ENCODE peak calls at places on chromosome 3, in four cellular contexts. H is Right ventricle myocardium superior, N is memory B cell, F is iPS-NIHi11. P is an unnamed sample.

GRCh38 chr3:114623420-114624046 is 329.7 kb downstream of the TIGIT start:
- DNase-seq in F (no peak), N (no peak), H (no peak), P (no peak)

GRCh38 chr3:117226932-117227331 is 517.4 kb downstream of the TUSC7 start:
- DNase-seq in F (no peak), H (no peak), N (no peak), P (no peak)

GRCh38 chr3:127104586-127104985 is 88.3 kb upstream of the PRR23E start:
- DNase-seq in N (no peak), F (no peak), H (no peak), P (no peak)

GRCh38 chr3:94525039-94525438 is 462.2 kb downstream of the NSUN3 start:
- DNase-seq in N (no peak), F (no peak), H (peak), P (no peak)

GRCh38 chr3:193620650-193621049 is 27.6 kb downstream of the OPA1 start:
- DNase-seq in H (no peak), N (no peak), F (no peak), P (no peak)

GRCh38 chr3:47664519-47664918 is 85.9 kb upstream of the CSPG5 start:
- DNase-seq in F (peak), H (no peak), N (no peak), P (no peak)

GRCh38 chr3:13192471-13193213 is 119.4 kb upstream of the IQSEC1 start:
- DNase-seq in N (no peak), F (peak), H (no peak), P (no peak)

GRCh38 chr3:194308635-194309213 is 42.4 kb downstream of the CPN2 start:
- DNase-seq in N (no peak), H (no peak), F (no peak), P (no peak)

GRCh38 chr3:163490119-163490518 is 1588.2 kb downstream of the SI start:
- DNase-seq in N (no peak), F (peak), H (no peak), P (peak)

GRCh38 chr3:23740517-23741402 is 65.0 kb upstream of the UBE2E1 start:
- DNase-seq in H (no peak), F (no peak), N (no peak), P (no peak)

GRCh38 chr3:5188419-5189405 is 1.2 kb downstream of the EDEM1 start:
- DNase-seq in N (peak), F (peak), H (no peak), P (peak)

P was measured in NCI-H526 treated with DMSO at 0.1 percent for 48 hours.